ENCODE peak calls at places on chromosomes 13 and 19, in five cellular contexts. One of them, this sample, is unnamed.

GRCh38 chr13:85588359-85588758 is 210.9 kb downstream of the SLITRK6 start:
- DNase-seq in aorta: no peak
- DNase-seq in ascending aorta: no peak
- DNase-seq in tibial artery: no peak
- DNase-seq in endodermal cell: no peak
- DNase-seq in this sample: no peak

GRCh38 chr19:1575323-1576241 is 7.5 kb upstream of the MEX3D start:
- DNase-seq in aorta: no peak
- DNase-seq in endodermal cell: no peak
- DNase-seq in ascending aorta: no peak
- DNase-seq in tibial artery: no peak
- DNase-seq in this sample: no peak

GRCh38 chr19:17420267-17420924 is 549 bp downstream of the MVB12A start:
- DNase-seq in endodermal cell: peak; percentile 80
- DNase-seq in aorta: peak; percentile 81
- DNase-seq in tibial artery: peak; percentile 30
- DNase-seq in ascending aorta: no peak
- DNase-seq in this sample: peak; percentile 52

GRCh38 chr19:1764293-1764683 is 11.0 kb downstream of the ONECUT3 start:
- DNase-seq in ascending aorta: no peak
- DNase-seq in endodermal cell: no peak
- DNase-seq in aorta: no peak
- DNase-seq in tibial artery: no peak
- DNase-seq in this sample: no peak

GRCh38 chr19:8578642-8579265 is 1.5 kb upstream of the MYO1F start:
- DNase-seq in endodermal cell: peak; percentile 95
- DNase-seq in tibial artery: peak; percentile 84
- DNase-seq in ascending aorta: peak; percentile 49
- DNase-seq in aorta: peak; percentile 91
- DNase-seq in this sample: peak; percentile 72

GRCh38 chr19:54352041-54352440 is 12.7 kb downstream of the LAIR1 start:
- DNase-seq in endodermal cell: no peak
- DNase-seq in ascending aorta: no peak
- DNase-seq in tibial artery: no peak
- DNase-seq in aorta: no peak
- DNase-seq in this sample: no peak

GRCh38 chr13:50387124-50387581 is 371.9 kb downstream of the KCNRG start:
- DNase-seq in ascending aorta: peak; percentile 26
- DNase-seq in endodermal cell: peak; percentile 83
- DNase-seq in aorta: no peak
- DNase-seq in tibial artery: peak; percentile 48
- DNase-seq in this sample: peak; percentile 68

GRCh38 chr13:48603375-48603774 is 50.4 kb upstream of the CYSLTR2 start:
- DNase-seq in aorta: no peak
- DNase-seq in endodermal cell: no peak
- DNase-seq in tibial artery: no peak
- DNase-seq in ascending aorta: no peak
- DNase-seq in this sample: no peak

GRCh38 chr13:84121456-84121855 is 239.2 kb upstream of the SLITRK1 start:
- DNase-seq in endodermal cell: no peak
- DNase-seq in ascending aorta: no peak
- DNase-seq in aorta: no peak
- DNase-seq in tibial artery: no peak
- DNase-seq in this sample: no peak

GRCh38 chr13:101654916-101655315 is 202.4 kb downstream of the ITGBL1 start:
- DNase-seq in tibial artery: no peak
- DNase-seq in aorta: no peak
- DNase-seq in endodermal cell: no peak
- DNase-seq in ascending aorta: no peak
- DNase-seq in this sample: no peak

GRCh38 chr19:6062274-6062673 is 48.0 kb downstream of the RFX2 start:
- DNase-seq in endodermal cell: peak; percentile 31
- DNase-seq in ascending aorta: peak; percentile 40
- DNase-seq in tibial artery: peak; percentile 74
- DNase-seq in aorta: peak; percentile 78
- DNase-seq in this sample: peak; percentile 69

GRCh38 chr13:44052843-44053607 is 173.3 kb downstream of the LACC1 start:
- DNase-seq in aorta: peak; percentile 77
- DNase-seq in ascending aorta: no peak
- DNase-seq in tibial artery: peak; percentile 30
- DNase-seq in endodermal cell: peak; percentile 76
- DNase-seq in this sample: no peak

GRCh38 chr13:109151696-109152095 is 522.3 kb downstream of the MYO16 start:
- DNase-seq in tibial artery: no peak
- DNase-seq in aorta: no peak
- DNase-seq in endodermal cell: peak; percentile 63
- DNase-seq in ascending aorta: no peak
- DNase-seq in this sample: no peak

GRCh38 chr13:31138515-31138914 is 23.2 kb downstream of the HSPH1 start:
- DNase-seq in aorta: no peak
- DNase-seq in tibial artery: no peak
- DNase-seq in ascending aorta: no peak
- DNase-seq in endodermal cell: no peak
- DNase-seq in this sample: no peak

GRCh38 chr19:30459859-30460258 is 87.7 kb downstream of the ZNF536 start:
- DNase-seq in ascending aorta: no peak
- DNase-seq in tibial artery: no peak
- DNase-seq in endodermal cell: no peak
- DNase-seq in aorta: no peak
- DNase-seq in this sample: no peak

GRCh38 chr13:27619711-27620376 is 485 bp downstream of the LNX2 start:
- DNase-seq in aorta: no peak
- DNase-seq in ascending aorta: no peak
- DNase-seq in endodermal cell: no peak
- DNase-seq in tibial artery: peak; percentile 41
- DNase-seq in this sample: peak; percentile 27

GRCh38 chr13:105035092-105035491 is 1500.4 kb downstream of the EFNB2 start:
- DNase-seq in endodermal cell: no peak
- DNase-seq in tibial artery: no peak
- DNase-seq in ascending aorta: no peak
- DNase-seq in aorta: no peak
- DNase-seq in this sample: no peak

GRCh38 chr19:53553865-53554791 is 16.2 kb downstream of the ZNF331 start:
- DNase-seq in endodermal cell: no peak
- DNase-seq in aorta: peak; percentile 96
- DNase-seq in ascending aorta: peak; percentile 61
- DNase-seq in tibial artery: peak; percentile 77
- DNase-seq in this sample: peak; percentile 95

GRCh38 chr13:107790360-107790759 is 425.0 kb downstream of the LIG4 start:
- DNase-seq in ascending aorta: no peak
- DNase-seq in endodermal cell: no peak
- DNase-seq in tibial artery: no peak
- DNase-seq in aorta: no peak
- DNase-seq in this sample: no peak

GRCh38 chr13:75399168-75399878 is 82.6 kb downstream of the TBC1D4 start:
- DNase-seq in endodermal cell: no peak
- DNase-seq in tibial artery: no peak
- DNase-seq in ascending aorta: no peak
- DNase-seq in aorta: no peak
- DNase-seq in this sample: no peak

GRCh38 chr19:45446295-45446694 is 21.5 kb upstream of the FOSB start:
- DNase-seq in aorta: no peak
- DNase-seq in tibial artery: no peak
- DNase-seq in ascending aorta: no peak
- DNase-seq in endodermal cell: no peak
- DNase-seq in this sample: no peak

GRCh38 chr13:48580185-48580803 is 47.4 kb upstream of the RCBTB2 start:
- DNase-seq in endodermal cell: peak; percentile 91
- DNase-seq in aorta: no peak
- DNase-seq in tibial artery: peak; percentile 84
- DNase-seq in ascending aorta: no peak
- DNase-seq in this sample: peak; percentile 68

GRCh38 chr19:43956827-43957226 is 5.8 kb downstream of the ZNF221 start:
- DNase-seq in tibial artery: no peak
- DNase-seq in endodermal cell: no peak
- DNase-seq in ascending aorta: no peak
- DNase-seq in aorta: no peak
- DNase-seq in this sample: no peak

GRCh38 chr19:49613374-49613773 is 22.4 kb downstream of the PRR12 start:
- DNase-seq in aorta: no peak
- DNase-seq in tibial artery: no peak
- DNase-seq in endodermal cell: no peak
- DNase-seq in ascending aorta: no peak
- DNase-seq in this sample: no peak

GRCh38 chr19:13400296-13400695 is 106.0 kb downstream of the CACNA1A start:
- DNase-seq in ascending aorta: no peak
- DNase-seq in tibial artery: no peak
- DNase-seq in aorta: no peak
- DNase-seq in endodermal cell: no peak
- DNase-seq in this sample: no peak

GRCh38 chr13:32391101-32391620 is 36.8 kb downstream of the N4BP2L1 start:
- DNase-seq in ascending aorta: no peak
- DNase-seq in endodermal cell: peak; percentile 68
- DNase-seq in tibial artery: no peak
- DNase-seq in aorta: no peak
- DNase-seq in this sample: no peak

GRCh38 chr19:19642506-19643157 is 825 bp downstream of the GMIP start:
- DNase-seq in ascending aorta: no peak
- DNase-seq in tibial artery: no peak
- DNase-seq in endodermal cell: peak; percentile 55
- DNase-seq in aorta: no peak
- DNase-seq in this sample: no peak

GRCh38 chr19:14871619-14872230 is 14.2 kb downstream of the OR7A17 start:
- DNase-seq in aorta: no peak
- DNase-seq in endodermal cell: no peak
- DNase-seq in ascending aorta: no peak
- DNase-seq in tibial artery: no peak
- DNase-seq in this sample: no peak

GRCh38 chr13:63112799-63113395 is 1697.2 kb upstream of the PCDH20 start:
- DNase-seq in ascending aorta: no peak
- DNase-seq in tibial artery: no peak
- DNase-seq in endodermal cell: no peak
- DNase-seq in aorta: no peak
- DNase-seq in this sample: no peak

GRCh38 chr13:83352391-83352790 is 529.9 kb downstream of the SLITRK1 start:
- DNase-seq in ascending aorta: no peak
- DNase-seq in aorta: no peak
- DNase-seq in endodermal cell: no peak
- DNase-seq in tibial artery: no peak
- DNase-seq in this sample: no peak

GRCh38 chr13:101700598-101700997 is 248.1 kb downstream of the ITGBL1 start:
- DNase-seq in endodermal cell: no peak
- DNase-seq in ascending aorta: no peak
- DNase-seq in aorta: no peak
- DNase-seq in tibial artery: peak; percentile 49
- DNase-seq in this sample: no peak

DNA sequence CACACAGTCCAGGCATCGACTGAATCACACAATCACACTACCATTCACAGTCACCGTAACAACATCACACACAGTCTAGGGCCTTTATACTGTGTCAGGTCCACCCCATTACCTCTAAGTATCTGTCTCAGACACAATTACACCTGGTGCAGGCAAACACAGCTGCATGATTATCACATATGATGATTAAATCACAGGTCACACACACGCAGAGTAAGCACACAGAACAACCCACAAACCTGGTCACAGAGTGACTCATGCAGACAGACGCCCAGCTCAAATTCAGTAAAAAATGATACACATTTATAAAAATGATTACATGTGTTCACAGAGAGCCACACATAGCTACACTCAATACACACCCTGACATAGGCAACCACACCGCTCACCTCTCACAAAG is 1.2 kb upstream of the ZSCAN22 start:
- DNase-seq in endodermal cell: no peak
- DNase-seq in tibial artery: no peak
- DNase-seq in ascending aorta: no peak
- DNase-seq in aorta: no peak
- DNase-seq in this sample: no peak
- H3K4me3 ChIP-seq in endodermal cell: peak overlapping the region; percentile 99
- H3K4me3 ChIP-seq in tibial artery: no peak overlapping the region
- H3K4me3 ChIP-seq in ascending aorta: no peak overlapping the region
- H3K4me3 ChIP-seq in aorta: no peak overlapping the region
- H3K4me3 ChIP-seq in this sample: peak overlapping the region; percentile 96

DNA sequence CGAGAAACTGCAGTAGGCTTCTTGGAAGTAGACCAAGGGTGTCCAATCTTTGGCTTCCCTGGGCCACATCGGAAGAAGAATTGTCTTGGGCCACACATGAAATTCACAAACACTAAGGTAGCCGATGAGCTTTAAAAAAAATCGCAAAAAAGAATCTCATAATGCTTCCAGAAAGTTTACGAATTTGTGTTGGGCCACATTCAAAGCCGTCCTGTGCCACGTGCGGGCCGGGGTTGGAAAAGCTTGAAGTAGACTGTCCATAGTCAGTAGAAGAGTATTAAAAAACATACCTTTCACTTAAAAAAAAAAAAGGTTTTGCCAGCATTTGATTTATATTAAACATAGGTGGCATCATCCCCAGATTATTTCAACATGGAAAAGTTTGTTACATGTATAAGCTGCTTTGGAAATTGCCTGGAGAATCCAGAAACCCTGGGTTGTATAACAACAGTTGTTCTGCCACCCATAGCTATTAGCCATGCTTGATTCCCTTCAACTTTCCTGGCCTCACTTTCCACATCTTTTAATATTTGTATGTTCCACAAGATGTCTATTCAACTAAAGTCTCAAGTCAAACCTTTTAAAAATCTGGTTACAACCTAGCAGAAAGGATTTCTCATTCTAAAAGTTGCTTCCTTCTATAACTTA is 1.0 kb downstream of the IFT88 start:
- DNase-seq in tibial artery: no peak
- DNase-seq in aorta: no peak
- DNase-seq in endodermal cell: no peak
- DNase-seq in ascending aorta: no peak
- DNase-seq in this sample: no peak
- H3K27ac ChIP-seq in tibial artery: peak overlapping the region; percentile 89
- H3K27ac ChIP-seq in aorta: peak overlapping the region; percentile 74
- H3K27ac ChIP-seq in endodermal cell: peak overlapping the region; percentile 92
- H3K27ac ChIP-seq in ascending aorta: peak overlapping the region; percentile 85
- H3K27ac ChIP-seq in this sample: peak overlapping the region; percentile 95

GRCh38 chr19:39110263-39110967 is 15.2 kb upstream of the PAK4 start:
- DNase-seq in tibial artery: peak; percentile 41
- DNase-seq in aorta: peak; percentile 85
- DNase-seq in ascending aorta: no peak
- DNase-seq in endodermal cell: peak; percentile 85
- DNase-seq in this sample: no peak
- H3K4me3 ChIP-seq in tibial artery: no peak overlapping the region
- H3K4me3 ChIP-seq in aorta: no peak overlapping the region
- H3K4me3 ChIP-seq in ascending aorta: no peak overlapping the region
- H3K4me3 ChIP-seq in endodermal cell: no peak overlapping the region
- H3K4me3 ChIP-seq in this sample: no peak overlapping the region

DNA sequence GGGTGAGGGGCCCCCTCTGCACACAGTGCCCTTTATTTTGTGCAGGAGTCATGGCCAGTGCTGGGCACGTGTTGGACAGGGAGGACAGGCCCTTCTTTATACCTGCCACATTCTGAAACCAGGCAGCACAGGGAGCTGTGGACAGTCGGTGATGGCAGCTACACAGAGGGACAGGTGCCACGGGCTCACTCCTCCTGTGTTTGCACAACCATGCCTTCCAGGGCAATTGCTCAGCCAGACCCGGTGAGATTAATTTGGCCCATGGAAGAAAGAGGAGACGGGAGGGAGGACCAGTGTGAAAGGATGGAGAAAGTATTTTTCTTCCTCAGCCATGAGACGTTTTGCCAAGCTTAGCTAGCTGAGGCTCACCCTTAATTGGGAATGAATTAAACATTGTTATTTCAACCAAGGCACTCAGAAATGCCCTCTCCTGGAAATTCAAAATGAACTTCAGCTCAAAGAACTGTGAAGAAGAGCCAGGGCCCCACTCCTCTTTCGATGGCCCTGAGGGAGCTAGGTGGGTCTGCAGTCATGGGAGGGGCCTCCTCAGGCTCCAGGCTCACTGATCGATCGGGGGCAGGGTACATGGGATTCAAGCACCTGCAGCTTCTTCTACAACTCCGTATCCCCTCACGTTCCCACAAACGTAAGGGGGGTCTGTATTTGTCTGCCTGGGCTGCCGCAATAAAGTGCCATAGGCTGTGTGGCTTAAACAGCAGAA is 41.2 kb downstream of the SHISA2 start:
- DNase-seq in endodermal cell: no peak
- DNase-seq in ascending aorta: no peak
- DNase-seq in tibial artery: no peak
- DNase-seq in aorta: no peak
- DNase-seq in this sample: no peak
- H3K27ac ChIP-seq in endodermal cell: no peak overlapping the region
- H3K27ac ChIP-seq in ascending aorta: no peak overlapping the region
- H3K27ac ChIP-seq in tibial artery: no peak overlapping the region
- H3K27ac ChIP-seq in aorta: no peak overlapping the region
- H3K27ac ChIP-seq in this sample: no peak overlapping the region

This sample was measured in heart left ventricle.